ENCODE peak calls at places on chromosomes 3 and 15, in six cellular contexts. E is fibroblast of the aortic adventitia, O is B cell, P is brain microvascular endothelial cell, M is OCI-LY7, K is hepatocyte. Y is an unnamed sample.

GRCh38 chr3:7144696-7145308 is 283.9 kb downstream of the GRM7 start:
- DNase-seq in E (no peak), O (no peak), P (no peak), M (peak), K (peak), Y (no peak)

GRCh38 chr3:124774305-124774673 is 44.0 kb downstream of the UMPS start:
- DNase-seq in E (peak), O (no peak), P (peak), M (no peak), K (peak), Y (no peak)

GRCh38 chr3:1374471-1374870 is 281.6 kb downstream of the CNTN6 start:
- DNase-seq in E (no peak), O (no peak), P (no peak), M (no peak), K (no peak), Y (no peak)

GRCh38 chr3:12974819-12975218 is 98.4 kb downstream of the IQSEC1 start:
- DNase-seq in E (no peak), O (no peak), P (no peak), M (no peak), K (no peak), Y (no peak)

GRCh38 chr15:37086521-37086920 is 13.8 kb downstream of the MEIS2 start:
- DNase-seq in E (peak), O (no peak), P (no peak), M (no peak), K (no peak), Y (no peak)

GRCh38 chr15:75712668-75713337 is at the start of gene CSPG4:
- DNase-seq in E (peak), O (no peak), P (peak), M (no peak), K (peak), Y (peak)

GRCh38 chr3:193087336-193087735 is 153.7 kb upstream of the PLAAT1 start:
- DNase-seq in E (no peak), O (no peak), P (no peak), M (no peak), K (no peak), Y (peak)

GRCh38 chr3:20258371-20258770 is 72.4 kb upstream of the SGO1 start:
- DNase-seq in E (no peak), O (no peak), P (no peak), M (no peak), K (no peak), Y (no peak)

GRCh38 chr3:42526616-42527367 is 24.3 kb downstream of the VIPR1 start:
- DNase-seq in E (no peak), O (no peak), P (no peak), M (no peak), K (no peak), Y (no peak)

GRCh38 chr3:139455855-139456254 is 20.5 kb downstream of the RBP2 start:
- DNase-seq in E (no peak), O (no peak), P (no peak), M (no peak), K (no peak), Y (peak)

GRCh38 chr3:128267541-128267940 is 114.3 kb downstream of the EEFSEC start:
- DNase-seq in E (no peak), O (no peak), P (no peak), M (no peak), K (no peak), Y (no peak)

GRCh38 chr3:113211370-113212154 is at the start of gene BOC:
- DNase-seq in E (peak), O (no peak), P (no peak), M (no peak), K (peak), Y (peak)

GRCh38 chr15:98653686-98654085 is 5.3 kb downstream of the IGF1R start:
- DNase-seq in E (peak), O (no peak), P (no peak), M (peak), K (no peak), Y (no peak)

GRCh38 chr15:20356444-20357138 is 185.0 kb downstream of the GOLGA6L6 start:
- DNase-seq in E (peak), O (peak), P (no peak), M (peak), K (no peak), Y (no peak)

GRCh38 chr3:16090013-16090412 is 84.5 kb upstream of the GALNT15 start:
- DNase-seq in E (peak), O (no peak), P (peak), M (no peak), K (peak), Y (peak)

GRCh38 chr3:47841786-47842349 is 38.9 kb downstream of the DHX30 start:
- DNase-seq in E (no peak), O (no peak), P (no peak), M (no peak), K (no peak), Y (no peak)

GRCh38 chr15:42007386-42007785 is 13.5 kb downstream of the PLA2G4E start:
- DNase-seq in E (no peak), O (no peak), P (no peak), M (no peak), K (no peak), Y (no peak)

GRCh38 chr3:30315452-30315851 is 290.9 kb upstream of the TGFBR2 start:
- DNase-seq in E (peak), O (no peak), P (peak), M (no peak), K (no peak), Y (no peak)

GRCh38 chr15:89740137-89740536 is 10.9 kb downstream of the MESP1 start:
- DNase-seq in E (peak), O (peak), P (peak), M (peak), K (peak), Y (peak)

GRCh38 chr15:77251662-77252061 is 168.2 kb downstream of the PEAK1 start:
- DNase-seq in E (peak), O (no peak), P (peak), M (no peak), K (no peak), Y (no peak)

GRCh38 chr3:12670789-12671450 is 7.0 kb upstream of the RAF1 start:
- DNase-seq in E (no peak), O (no peak), P (no peak), M (no peak), K (no peak), Y (no peak)

DNA sequence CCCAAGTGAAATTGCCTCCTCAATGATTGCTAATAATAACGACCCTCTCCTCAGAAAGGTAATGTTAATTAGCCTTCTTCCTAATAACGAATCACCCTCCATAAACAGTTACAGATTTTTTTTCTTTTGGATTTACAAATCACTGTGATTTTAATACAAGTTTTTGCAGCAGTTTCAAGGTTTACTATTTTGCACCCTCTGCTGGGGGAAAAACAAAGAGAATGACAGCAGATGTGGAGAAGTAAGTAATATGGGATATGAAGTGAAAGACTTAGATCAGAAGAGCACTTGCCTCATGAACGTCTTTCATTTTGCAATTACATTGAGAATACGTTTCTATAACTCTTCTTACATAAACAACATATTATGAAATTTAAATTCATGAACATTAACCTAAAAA is 16.1 kb upstream of the CNTN3 start:
- DNase-seq in E (peak), O (no peak), P (no peak), M (no peak), K (peak), Y (no peak)
- TF ChIP-seq CTCF in E (peak), O (no peak), P (peak), M (no peak), K (peak), Y (no peak)

GRCh38 chr15:48955370-48955769 is 8.3 kb downstream of the SHC4 start:
- DNase-seq in E (no peak), O (no peak), P (no peak), M (no peak), K (no peak), Y (no peak)

GRCh38 chr15:48955967-48956366 is 7.8 kb downstream of the SHC4 start:
- DNase-seq in E (no peak), O (no peak), P (no peak), M (no peak), K (no peak), Y (no peak)

DNA sequence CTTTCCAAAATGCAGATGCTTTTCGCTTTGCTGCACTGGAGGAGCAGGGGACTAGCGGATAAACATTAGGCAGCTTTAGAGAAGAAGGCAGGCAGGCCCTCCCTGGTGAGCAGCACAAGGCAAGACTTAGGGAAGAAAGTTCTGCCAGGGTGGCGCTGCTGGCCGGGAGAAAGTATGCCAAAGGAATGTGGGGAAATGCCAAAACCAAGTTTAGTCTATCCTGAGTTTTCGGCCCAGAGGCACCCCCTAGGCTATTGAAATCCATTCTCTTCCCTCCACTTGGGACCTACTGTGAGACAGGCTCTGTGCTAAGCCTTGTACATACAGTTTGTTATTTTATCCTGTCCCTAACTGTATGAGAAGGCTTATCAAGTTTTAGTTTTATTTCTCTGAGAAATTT is 9.2 kb downstream of the SHC4 start:
- DNase-seq in E (peak), O (no peak), P (no peak), M (no peak), K (no peak), Y (no peak)
- TF ChIP-seq CTCF in E (no peak), O (no peak), P (peak), M (no peak), K (no peak), Y (no peak)

DNA sequence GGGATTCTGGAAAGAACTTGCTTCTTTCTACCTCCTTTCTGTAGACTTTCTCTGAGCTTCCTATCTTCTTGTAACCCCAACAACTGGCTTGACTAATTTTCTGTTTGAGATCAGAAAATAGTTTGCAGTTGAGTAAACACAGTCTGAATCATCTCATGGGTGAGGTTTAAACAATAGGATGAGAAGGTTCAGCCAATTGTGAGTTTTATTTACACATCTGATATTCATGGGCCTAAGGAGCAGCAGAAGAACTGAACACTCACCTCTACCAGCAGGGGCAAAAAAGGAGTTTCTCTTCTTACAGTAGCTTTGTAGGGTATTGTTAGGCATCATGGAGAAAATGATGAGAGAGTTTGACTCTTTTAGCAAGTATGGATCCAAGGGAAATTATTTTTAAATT is 54.2 kb downstream of the DTWD1 start:
- DNase-seq in E (peak), O (no peak), P (peak), M (no peak), K (no peak), Y (no peak)
- TF ChIP-seq CTCF in E (peak), O (no peak), P (peak), M (no peak), K (no peak), Y (no peak)

GRCh38 chr15:44738340-44738984 is 2.1 kb downstream of the TRIM69 start:
- DNase-seq in E (peak), O (no peak), P (no peak), M (peak), K (peak), Y (no peak)
- TF ChIP-seq CTCF in E (peak), O (peak), P (peak), M (peak), K (peak), Y (no peak)

GRCh38 chr15:85280203-85280602 is 100.2 kb upstream of the AKAP13 start:
- DNase-seq in E (no peak), O (no peak), P (no peak), M (no peak), K (no peak), Y (no peak)

GRCh38 chr15:85276921-85277320 is 103.5 kb upstream of the AKAP13 start:
- DNase-seq in E (no peak), O (no peak), P (no peak), M (no peak), K (no peak), Y (peak)

GRCh38 chr15:85277847-85278246 is 102.6 kb upstream of the AKAP13 start:
- DNase-seq in E (no peak), O (no peak), P (no peak), M (no peak), K (no peak), Y (no peak)

GRCh38 chr15:85276508-85276907 is 103.9 kb upstream of the AKAP13 start:
- DNase-seq in E (no peak), O (no peak), P (no peak), M (no peak), K (no peak), Y (peak)

DNA sequence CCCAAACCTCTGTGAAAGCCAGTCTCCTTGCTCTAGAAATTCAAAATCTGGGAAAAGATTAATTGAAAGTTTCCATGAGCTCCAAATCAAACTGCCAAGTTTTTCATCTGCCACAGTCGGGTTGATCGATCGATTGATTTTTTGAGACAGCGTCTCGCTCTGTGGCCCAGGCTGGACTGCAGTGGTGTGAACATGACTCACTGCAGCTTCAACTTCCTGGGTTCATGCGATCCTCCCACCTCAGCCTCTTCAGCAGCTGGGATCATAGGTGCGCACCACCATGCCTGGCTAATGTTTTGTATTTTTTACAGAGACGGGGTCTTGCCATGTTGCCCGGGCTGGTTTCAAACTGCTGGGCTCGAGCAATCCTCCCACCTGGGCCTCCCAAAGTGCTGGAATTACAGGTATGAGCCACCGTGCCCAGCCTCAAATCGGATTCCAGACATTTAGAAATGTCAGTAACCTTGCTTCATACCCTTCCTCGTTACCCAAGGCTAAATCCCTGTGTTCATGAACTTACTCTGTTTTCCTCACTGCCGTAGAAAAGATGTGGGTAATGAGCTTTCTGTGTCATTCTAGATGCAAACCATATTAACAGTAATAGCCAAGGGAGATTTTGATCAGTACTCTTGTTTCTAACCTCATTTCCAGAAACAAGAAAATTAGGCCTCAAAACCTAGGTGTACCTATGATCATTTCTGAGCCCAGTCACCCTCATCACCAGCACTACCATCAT is 105.9 kb upstream of the AKAP13 start:
- DNase-seq in E (no peak), O (no peak), P (no peak), M (no peak), K (no peak), Y (peak)
- TF ChIP-seq CTCF in E (no peak), O (no peak), P (no peak), M (no peak), K (no peak), Y (no peak)

DNA sequence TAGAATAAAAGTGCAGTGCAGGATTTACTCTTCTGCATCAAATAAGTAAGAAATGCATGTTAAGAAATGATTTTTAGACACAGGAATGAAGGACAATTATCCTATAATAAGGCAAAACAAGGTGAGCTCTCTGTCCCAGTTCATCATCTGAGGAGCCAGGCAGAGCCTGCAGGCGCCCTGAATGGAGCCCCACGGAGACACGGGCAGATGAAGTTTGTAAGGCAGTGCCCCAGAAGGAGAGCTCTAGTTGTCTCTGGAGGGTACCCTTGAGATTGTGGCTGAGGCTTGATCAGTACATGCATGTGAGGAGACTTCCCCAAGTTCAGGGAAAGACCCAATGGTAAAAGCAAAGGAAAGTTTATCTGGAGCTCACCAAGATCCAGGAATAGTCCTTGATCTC is 50.3 kb downstream of the ATP10A start:
- DNase-seq in E (no peak), O (no peak), P (no peak), M (no peak), K (no peak), Y (no peak)
- TF ChIP-seq CTCF in E (no peak), O (no peak), P (no peak), M (no peak), K (no peak), Y (no peak)

GRCh38 chr15:28989239-28989830 is 103.6 kb downstream of the APBA2 start:
- DNase-seq in E (no peak), O (no peak), P (peak), M (peak), K (no peak), Y (no peak)
- TF ChIP-seq CTCF in E (no peak), O (no peak), P (peak), M (peak), K (no peak), Y (no peak)